ENCODE peak calls at places on chromosomes 5 and 9, in six cellular contexts. K is ACHN, G is fibroblast of the aortic adventitia, Q is NCI-H460, N is NCI-H774, J is H54. B is an unnamed sample.

GRCh38 chr5:72597456-72597948 is 90.3 kb upstream of the ZNF366 start:
- DNase-seq in K (peak), G (peak), Q (peak), N (no peak), J (peak), B (peak)

GRCh38 chr9:133842721-133843227 is 104.6 kb upstream of the SARDH start:
- DNase-seq in K (no peak), G (no peak), Q (no peak), N (no peak), J (no peak), B (no peak)

GRCh38 chr5:157562111-157562581 is 13.4 kb downstream of the ADAM19 start:
- DNase-seq in K (no peak), G (no peak), Q (no peak), N (no peak), J (no peak), B (no peak)

GRCh38 chr5:154141686-154142300 is 48.7 kb upstream of the GALNT10 start:
- DNase-seq in K (no peak), G (no peak), Q (no peak), N (no peak), J (no peak), B (no peak)

GRCh38 chr5:73776405-73776804 is 150.4 kb downstream of the ARHGEF28 start:
- DNase-seq in K (no peak), G (no peak), Q (no peak), N (no peak), J (no peak), B (peak)

GRCh38 chr9:94865599-94866456 is 139.3 kb downstream of the AOPEP start:
- DNase-seq in K (no peak), G (peak), Q (peak), N (no peak), J (no peak), B (peak)

GRCh38 chr9:120117081-120117480 is 462.9 kb downstream of the CDK5RAP2 start:
- DNase-seq in K (no peak), G (no peak), Q (no peak), N (no peak), J (no peak), B (no peak)

GRCh38 chr5:54524704-54525103 is 7.1 kb downstream of the SNX18 start:
- DNase-seq in K (no peak), G (no peak), Q (no peak), N (no peak), J (no peak), B (peak)

GRCh38 chr5:137186759-137187461 is 312.2 kb downstream of the SPOCK1 start:
- DNase-seq in K (no peak), G (peak), Q (no peak), N (no peak), J (no peak), B (peak)

GRCh38 chr5:180291234-180291940 is 496 bp downstream of the MAPK9 start:
- DNase-seq in K (no peak), G (no peak), Q (peak), N (no peak), J (peak), B (peak)

GRCh38 chr5:56633950-56634349 is 181.4 kb upstream of the MAP3K1 start:
- DNase-seq in K (no peak), G (no peak), Q (no peak), N (no peak), J (no peak), B (peak)

GRCh38 chr9:89937051-89937450 is 332.2 kb downstream of the GADD45G start:
- DNase-seq in K (no peak), G (no peak), Q (no peak), N (no peak), J (no peak), B (no peak)

GRCh38 chr5:125484272-125485002 is 738.0 kb upstream of the ZNF608 start:
- DNase-seq in K (peak), G (peak), Q (peak), N (peak), J (peak), B (peak)

GRCh38 chr9:89592963-89593775 is 11.6 kb upstream of the GADD45G start:
- DNase-seq in K (peak), G (no peak), Q (no peak), N (no peak), J (no peak), B (peak)

GRCh38 chr5:58933891-58934628 is 351.2 kb downstream of the RAB3C start:
- DNase-seq in K (no peak), G (no peak), Q (no peak), N (no peak), J (no peak), B (no peak)

GRCh38 chr9:97521576-97522333 is 20.3 kb downstream of the TMOD1 start:
- DNase-seq in K (no peak), G (no peak), Q (no peak), N (no peak), J (no peak), B (no peak)

GRCh38 chr5:77743181-77743580 is 33.0 kb downstream of the TBCA start:
- DNase-seq in K (no peak), G (peak), Q (no peak), N (no peak), J (no peak), B (peak)

GRCh38 chr9:83538172-83538889 is at the start of gene FRMD3:
- DNase-seq in K (peak), G (peak), Q (peak), N (peak), J (peak), B (peak)

GRCh38 chr5:137099651-137100050 is 399.5 kb downstream of the SPOCK1 start:
- DNase-seq in K (no peak), G (no peak), Q (no peak), N (no peak), J (no peak), B (no peak)

GRCh38 chr9:108136646-108137045 is 647.1 kb upstream of the KLF4 start:
- DNase-seq in K (no peak), G (peak), Q (no peak), N (no peak), J (no peak), B (no peak)

GRCh38 chr5:113606298-113607134 is 93.0 kb downstream of the YTHDC2 start:
- DNase-seq in K (peak), G (peak), Q (peak), N (peak), J (peak), B (peak)

GRCh38 chr5:61051267-61051666 is 106.3 kb downstream of the NDUFAF2 start:
- DNase-seq in K (peak), G (peak), Q (peak), N (no peak), J (no peak), B (peak)

GRCh38 chr5:150401076-150401375 is 11.7 kb downstream of the CD74 start:
- DNase-seq in K (no peak), G (no peak), Q (no peak), N (no peak), J (no peak), B (no peak)